ENCODE peak calls at places on chromosomes 3 and 15, in seven cellular contexts. P is omental fat pad, V is neural progenitor cell, E is brain microvascular endothelial cell, K is mesenchymal stem cell, M is NCI-H1694 treated with DMSO at 0.1 percent for 48 hours, Q is HEK293T. B is an unnamed sample.

GRCh38 chr15:63362196-63362595 is 19.4 kb downstream of the CA12 start:
- DNase-seq in V (no peak), Q (no peak), E (peak; percentile 50), P (no peak), M (no peak), K (no peak), B (no peak)

GRCh38 chr3:183629546-183630301 is 5.7 kb upstream of the KLHL24 start:
- DNase-seq in E (no peak), M (no peak), V (no peak), K (no peak), P (no peak), Q (no peak), B (peak; percentile 71)

GRCh38 chr3:108125550-108126071 is 34.8 kb upstream of the CD47 start:
- DNase-seq in Q (no peak), V (peak; percentile 5), M (no peak), P (no peak), E (no peak), K (no peak), B (no peak)

GRCh38 chr15:62173215-62173614 is 8.1 kb upstream of the C2CD4B start:
- DNase-seq in K (no peak), E (peak; percentile 2), Q (no peak), M (no peak), V (no peak), P (no peak), B (peak; percentile 43)

GRCh38 chr15:56496635-56497034 is 31.7 kb upstream of the MNS1 start:
- DNase-seq in V (peak; percentile 66), M (peak; percentile 80), Q (peak; percentile 42), E (peak; percentile 57), K (peak; percentile 65), P (no peak), B (no peak)

GRCh38 chr3:126704494-126705214 is 614 bp downstream of the CHCHD6 start:
- DNase-seq in M (no peak), Q (peak; percentile 28), V (peak; percentile 40), P (no peak), K (peak; percentile 12), E (no peak), B (no peak)

GRCh38 chr3:43291546-43291945 is 5.2 kb downstream of the SNRK start:
- DNase-seq in K (peak; percentile 8), E (no peak), M (no peak), P (no peak), V (no peak), Q (no peak), B (no peak)

GRCh38 chr15:80949756-80950155 is 39.9 kb downstream of the MESD start:
- DNase-seq in P (no peak), Q (no peak), E (no peak), M (no peak), K (no peak), V (no peak), B (no peak)

GRCh38 chr3:106176734-106177133 is 307.9 kb upstream of the CBLB start:
- DNase-seq in K (peak; percentile 53), V (no peak), M (no peak), E (no peak), Q (no peak), P (no peak), B (no peak)

GRCh38 chr3:108289159-108289558 is 7.2 kb upstream of the HHLA2 start:
- DNase-seq in K (no peak), V (no peak), M (no peak), E (no peak), Q (no peak), P (no peak), B (no peak)

GRCh38 chr15:100306098-100306497 is 35.7 kb downstream of the ADAMTS17 start:
- DNase-seq in M (no peak), P (no peak), V (no peak), Q (no peak), E (no peak), K (no peak), B (no peak)

GRCh38 chr3:149575213-149575961 is 82.4 kb downstream of the WWTR1 start:
- DNase-seq in M (no peak), V (peak; percentile 18), K (peak; percentile 94), E (peak; percentile 85), P (no peak), Q (no peak), B (no peak)

GRCh38 chr3:194797555-194797954 is 111.9 kb downstream of the FAM43A start:
- DNase-seq in M (no peak), P (no peak), V (no peak), Q (no peak), K (no peak), E (no peak), B (no peak)

GRCh38 chr3:120567370-120568197 is 28.6 kb upstream of the NDUFB4 start:
- DNase-seq in E (peak; percentile 44), Q (peak; percentile 49), P (no peak), M (peak; percentile 61), V (peak; percentile 45), K (peak; percentile 40), B (no peak)

GRCh38 chr3:171228228-171228627 is 201.7 kb upstream of the SLC2A2 start:
- DNase-seq in Q (no peak), M (no peak), E (no peak), V (no peak), P (no peak), K (peak; percentile 50), B (no peak)

GRCh38 chr3:48437812-48438211 is 2.1 kb downstream of the CCDC51 start:
- DNase-seq in P (no peak), K (no peak), M (no peak), E (no peak), Q (no peak), V (no peak), B (no peak)

GRCh38 chr3:12175844-12176453 is 17.2 kb upstream of the TIMP4 start:
- DNase-seq in M (no peak), V (peak; percentile 79), P (peak; percentile 52), E (peak; percentile 38), K (peak; percentile 70), Q (peak; percentile 69), B (peak; percentile 66)

GRCh38 chr15:80317389-80318169 is 65.6 kb upstream of the CTXND1 start:
- DNase-seq in Q (no peak), P (no peak), M (no peak), V (no peak), E (peak; percentile 69), K (peak; percentile 45), B (no peak)

GRCh38 chr3:113136071-113136470 is 75.3 kb upstream of the BOC start:
- DNase-seq in Q (no peak), K (peak; percentile 40), P (no peak), V (peak; percentile 27), M (peak; percentile 41), E (no peak), B (no peak)

GRCh38 chr3:184498986-184499606 is 62.5 kb upstream of the EPHB3 start:
- DNase-seq in Q (no peak), M (no peak), P (no peak), V (no peak), E (no peak), K (no peak), B (no peak)

GRCh38 chr3:54374214-54374855 is 252.0 kb downstream of the CACNA2D3 start:
- DNase-seq in K (no peak), V (peak; percentile 47), P (no peak), M (peak; percentile 2), E (no peak), Q (peak; percentile 50), B (no peak)

GRCh38 chr15:88681610-88682221 is 42.9 kb downstream of the ISG20 start:
- DNase-seq in K (no peak), M (no peak), P (no peak), E (no peak), Q (no peak), V (no peak), B (no peak)

GRCh38 chr3:185979721-185980121 is 41.9 kb upstream of the TRA2B start:
- DNase-seq in E (peak; percentile 42), Q (no peak), K (peak; percentile 47), M (no peak), P (no peak), V (no peak), B (no peak)

GRCh38 chr3:9951962-9952805 is at the start of gene PRRT3:
- DNase-seq in K (peak; percentile 34), M (no peak), E (peak; percentile 29), P (no peak), V (peak; percentile 84), Q (peak; percentile 67), B (peak; percentile 63)

GRCh38 chr15:49521802-49522201 is 98.8 kb downstream of the FGF7 start:
- DNase-seq in K (no peak), E (peak; percentile 43), V (no peak), P (no peak), M (no peak), Q (peak; percentile 4), B (no peak)

GRCh38 chr15:82820128-82820527 is 10.7 kb downstream of the WHAMM start:
- DNase-seq in K (no peak), Q (no peak), M (no peak), E (no peak), P (no peak), V (no peak), B (no peak)

GRCh38 chr3:180073561-180073960 is 36.8 kb upstream of the PEX5L start:
- DNase-seq in E (no peak), Q (no peak), P (no peak), V (no peak), K (no peak), M (no peak), B (no peak)

GRCh38 chr3:179840985-179841384 is 188.1 kb downstream of the USP13 start:
- DNase-seq in Q (no peak), K (no peak), V (no peak), P (peak; percentile 41), M (no peak), E (peak; percentile 66), B (no peak)

GRCh38 chr3:62095756-62096155 is 277.6 kb downstream of the FEZF2 start:
- DNase-seq in P (no peak), K (no peak), M (no peak), Q (no peak), V (no peak), E (peak; percentile 0), B (no peak)

GRCh38 chr3:43855674-43856299 is 165.0 kb downstream of the ABHD5 start:
- DNase-seq in P (no peak), M (peak; percentile 3), Q (peak; percentile 61), V (peak; percentile 77), K (peak; percentile 55), E (peak; percentile 48), B (peak; percentile 67)

GRCh38 chr3:32757618-32758374 is 60.0 kb upstream of the TRIM71 start:
- DNase-seq in Q (no peak), E (no peak), V (no peak), P (no peak), M (no peak), K (peak; percentile 49), B (no peak)

GRCh38 chr3:44883999-44884431 is 9.6 kb downstream of the TGM4 start:
- DNase-seq in Q (no peak), M (no peak), V (no peak), K (peak; percentile 41), E (peak; percentile 94), P (no peak), B (no peak)

B was measured in lower lobe of right lung.